ENCODE peak calls at places on chromosomes 4 and X, in eight cellular contexts. T is aorta, E is psoas muscle, I is tibial artery, H is adipocyte, R is adrenal gland, K is body of pancreas, V is osteoblast. Q is an unnamed sample.

GRCh38 chrX:133745361-133745760 is 240.0 kb downstream of the GPC3 start:
- DNase-seq in T (no peak), E (no peak), I (no peak), H (no peak), R (no peak), K (no peak), V (no peak), Q (no peak)

GRCh38 chr4:9901262-9901661 is 119.8 kb downstream of the DRD5 start:
- DNase-seq in T (no peak), E (no peak), I (no peak), H (no peak), R (no peak), K (no peak), V (no peak), Q (no peak)

GRCh38 chr4:155353923-155354540 is 22.7 kb downstream of the MAP9 start:
- DNase-seq in T (peak; percentile 86), E (peak; percentile 40), I (peak; percentile 85), H (peak; percentile 82), R (peak; percentile 46), K (peak; percentile 70), V (peak; percentile 9), Q (peak; percentile 14)

GRCh38 chrX:53438174-53438831 is 4.1 kb upstream of the HSD17B10 start:
- DNase-seq in T (no peak), E (no peak), I (no peak), H (no peak), R (no peak), K (no peak), V (no peak), Q (no peak)

GRCh38 chrX:7120578-7121219 is 26.8 kb upstream of the STS start:
- DNase-seq in T (no peak), E (no peak), I (no peak), H (peak; percentile 47), R (no peak), K (no peak), V (peak; percentile 65), Q (peak; percentile 13)

GRCh38 chrX:14936561-14936960 is 63.3 kb downstream of the MOSPD2 start:
- DNase-seq in T (no peak), E (no peak), I (no peak), H (peak; percentile 68), R (no peak), K (no peak), V (peak; percentile 65), Q (peak; percentile 63)

GRCh38 chr4:158169516-158169915 is 3.3 kb downstream of the GASK1B start:
- DNase-seq in T (no peak), E (no peak), I (no peak), H (no peak), R (no peak), K (no peak), V (no peak), Q (peak; percentile 73)

GRCh38 chr4:174408841-174409552 is 113.3 kb downstream of the HPGD start:
- DNase-seq in T (no peak), E (no peak), I (no peak), H (no peak), R (no peak), K (no peak), V (no peak), Q (no peak)

GRCh38 chr4:1219553-1219950 is 29.4 kb downstream of the CTBP1 start:
- DNase-seq in T (no peak), E (no peak), I (no peak), H (no peak), R (no peak), K (no peak), V (no peak), Q (no peak)

GRCh38 chrX:148928803-148929202 is 428.4 kb downstream of the AFF2 start:
- DNase-seq in T (no peak), E (no peak), I (no peak), H (no peak), R (no peak), K (no peak), V (no peak), Q (no peak)

GRCh38 chrX:6223516-6223915 is 5.2 kb downstream of the NLGN4X start:
- DNase-seq in T (no peak), E (no peak), I (no peak), H (no peak), R (no peak), K (no peak), V (no peak), Q (no peak)

GRCh38 chr4:65552071-65552470 is 118.2 kb downstream of the EPHA5 start:
- DNase-seq in T (no peak), E (no peak), I (no peak), H (no peak), R (no peak), K (no peak), V (no peak), Q (no peak)

GRCh38 chrX:73127700-73128241 is 48.5 kb upstream of the PABPC1L2A start:
- DNase-seq in T (peak; percentile 53), E (no peak), I (no peak), H (no peak), R (no peak), K (peak; percentile 11), V (peak; percentile 26), Q (no peak)

GRCh38 chr4:74072739-74073138 is 26.3 kb downstream of the CXCL2 start:
- DNase-seq in T (no peak), E (no peak), I (no peak), H (no peak), R (no peak), K (no peak), V (no peak), Q (no peak)

GRCh38 chr4:10002278-10002677 is 19.0 kb downstream of the SLC2A9 start:
- DNase-seq in T (no peak), E (no peak), I (no peak), H (no peak), R (no peak), K (no peak), V (no peak), Q (no peak)

GRCh38 chr4:108851346-108851745 is 88.5 kb upstream of the ETNPPL start:
- DNase-seq in T (no peak), E (no peak), I (no peak), H (peak; percentile 19), R (no peak), K (no peak), V (no peak), Q (no peak)

GRCh38 chrX:117610806-117611205 is 505.8 kb downstream of the KLHL13 start:
- DNase-seq in T (no peak), E (no peak), I (no peak), H (no peak), R (no peak), K (peak; percentile 11), V (no peak), Q (no peak)

GRCh38 chrX:153583433-153583832 is 15.5 kb downstream of the CCNQ start:
- DNase-seq in T (no peak), E (no peak), I (no peak), H (no peak), R (no peak), K (no peak), V (no peak), Q (no peak)

GRCh38 chr4:166143227-166143626 is 270.2 kb downstream of the TLL1 start:
- DNase-seq in T (no peak), E (no peak), I (no peak), H (no peak), R (no peak), K (no peak), V (no peak), Q (peak; percentile 69)

GRCh38 chr4:170872794-170873193 is 783.0 kb upstream of the AADAT start:
- DNase-seq in T (no peak), E (no peak), I (no peak), H (no peak), R (no peak), K (no peak), V (no peak), Q (no peak)

GRCh38 chr4:185265942-185266341 is 56.5 kb downstream of the SNX25 start:
- DNase-seq in T (no peak), E (no peak), I (no peak), H (peak; percentile 38), R (no peak), K (no peak), V (no peak), Q (no peak)

GRCh38 chrX:102711872-102712215 is 404 bp upstream of the GPRASP2 start:
- DNase-seq in T (no peak), E (no peak), I (no peak), H (no peak), R (peak; percentile 17), K (no peak), V (peak; percentile 36), Q (no peak)

GRCh38 chr4:4428966-4429875 is 42.3 kb downstream of the NSG1 start:
- DNase-seq in T (peak; percentile 34), E (no peak), I (no peak), H (no peak), R (no peak), K (no peak), V (no peak), Q (no peak)

GRCh38 chrX:39821709-39822095 is 276.1 kb downstream of the BCOR start:
- DNase-seq in T (no peak), E (no peak), I (no peak), H (no peak), R (no peak), K (no peak), V (peak; percentile 76), Q (no peak)
- H3K4me3 ChIP-seq in T (no peak overlapping the region), E (peak overlapping the region; percentile 59), I (peak overlapping the region; percentile 54), H (no peak overlapping the region), R (peak overlapping the region; percentile 58), K (no peak overlapping the region), V (peak overlapping the region; percentile 42), Q (no peak overlapping the region)

GRCh38 chrX:33908074-33908473 is 224.0 kb downstream of the FAM47A start:
- DNase-seq in T (no peak), E (no peak), I (no peak), H (no peak), R (no peak), K (no peak), V (no peak), Q (no peak)
- H3K27me3 ChIP-seq in T (no peaks in the 10 kb centered on the region), E (no peaks in the 10 kb centered on the region), I (no peaks in the 10 kb centered on the region), H (peaks cover 5% of the 10 kb centered on the region), R (peaks cover 3% of the 10 kb centered on the region), K (no peaks in the 10 kb centered on the region), V (no peaks in the 10 kb centered on the region), Q (no peaks in the 10 kb centered on the region)

GRCh38 chrX:17737707-17738001 is 361 bp downstream of the SCML1 start:
- DNase-seq in T (no peak), E (no peak), I (no peak), H (no peak), R (no peak), K (peak; percentile 16), V (no peak), Q (no peak)

GRCh38 chrX:17738002-17738713 is 865 bp downstream of the SCML1 start:
- DNase-seq in T (peak; percentile 80), E (peak; percentile 31), I (peak; percentile 77), H (peak; percentile 53), R (peak; percentile 41), K (peak; percentile 33), V (no peak), Q (peak; percentile 68)

GRCh38 chrX:17735396-17735795 is 1.9 kb upstream of the SCML1 start:
- DNase-seq in T (no peak), E (no peak), I (no peak), H (no peak), R (no peak), K (no peak), V (no peak), Q (no peak)

GRCh38 chrX:17736478-17736855 is 826 bp upstream of the SCML1 start:
- DNase-seq in T (no peak), E (no peak), I (no peak), H (no peak), R (no peak), K (no peak), V (no peak), Q (no peak)

GRCh38 chrX:17736856-17737706 is at the start of gene SCML1:
- DNase-seq in T (peak; percentile 98), E (peak; percentile 96), I (peak; percentile 99), H (peak; percentile 97), R (peak; percentile 95), K (peak; percentile 98), V (peak; percentile 91), Q (peak; percentile 97)
- H3K4me3 ChIP-seq in T (peak within 1 kb of the TSS; percentile 41), E (peak within 1 kb of the TSS; percentile 68), I (peak within 1 kb of the TSS; percentile 74), H (peak within 1 kb of the TSS; percentile 84), R (peak within 1 kb of the TSS; percentile 56), K (no peak within 1 kb of the TSS), V (peak within 1 kb of the TSS; percentile 83), Q (peak within 1 kb of the TSS; percentile 87)

GRCh38 chrX:120001787-120002186 is 58.2 kb upstream of the NKAP start:
- DNase-seq in T (no peak), E (no peak), I (no peak), H (no peak), R (no peak), K (no peak), V (no peak), Q (no peak)
- H3K27me3 ChIP-seq in T (no peaks in the 10 kb centered on the region), E (peaks cover 14% of the 10 kb centered on the region), I (peaks cover 34% of the 10 kb centered on the region), H (peaks cover 60% of the 10 kb centered on the region), R (peaks cover 33% of the 10 kb centered on the region), K (no peaks in the 10 kb centered on the region), V (peaks cover 46% of the 10 kb centered on the region), Q (peaks cover 18% of the 10 kb centered on the region)